ENCODE peak calls at places on chromosomes 4 and X, in five cellular contexts. P is thoracic aorta, O is uterus, S is pancreas, U is ovary. B is an unnamed sample. For H3K4me1, the result is how much of the 10 kb centered on the place peaks cover.

GRCh38 chr4:55758570-55758969 is 61.0 kb upstream of the EXOC1L start:
- DNase-seq in U (no peak), S (no peak), P (no peak), O (no peak), B (no peak)

GRCh38 chr4:172982151-172982590 is 186.4 kb upstream of the GALNT7 start:
- DNase-seq in U (no peak), P (peak), O (peak), S (no peak), B (no peak)

GRCh38 chr4:2935762-2936743 is 27.2 kb downstream of the NOP14 start:
- DNase-seq in U (no peak), O (no peak), S (peak), P (peak), B (peak)

GRCh38 chr4:156534205-156534604 is 437.4 kb downstream of the PDGFC start:
- DNase-seq in S (no peak), U (no peak), P (no peak), O (no peak), B (no peak)

GRCh38 chr4:139853309-139853708 is 187.7 kb downstream of the MGST2 start:
- DNase-seq in S (no peak), O (no peak), U (no peak), P (no peak), B (no peak)

GRCh38 chrX:131227608-131228007 is 61.5 kb downstream of the IGSF1 start:
- DNase-seq in U (no peak), P (no peak), O (no peak), S (no peak), B (no peak)

GRCh38 chr4:17063870-17064269 is 165.4 kb upstream of the LDB2 start:
- DNase-seq in U (no peak), P (no peak), O (no peak), S (no peak), B (no peak)

GRCh38 chrX:134803060-134803459 is 144.8 kb upstream of the PLAC1 start:
- DNase-seq in O (no peak), U (no peak), P (no peak), S (no peak), B (no peak)

GRCh38 chr4:28444886-28445496 is 1584.3 kb downstream of the STIM2 start:
- DNase-seq in S (no peak), P (no peak), U (no peak), O (no peak), B (no peak)

GRCh38 chr4:113316879-113317278 is 267.4 kb downstream of the ANK2 start:
- DNase-seq in O (no peak), U (no peak), P (no peak), S (no peak), B (no peak)

GRCh38 chr4:113312529-113312928 is 263.1 kb downstream of the ANK2 start:
- DNase-seq in P (no peak), S (no peak), O (no peak), U (no peak), B (no peak)

GRCh38 chr4:113317523-113317922 is 268.1 kb downstream of the ANK2 start:
- DNase-seq in O (no peak), S (no peak), P (no peak), U (no peak), B (no peak)
- TF ChIP-seq CTCF in O (no peak), S (no peak), P (no peak), U (no peak), B (no peak)

DNA sequence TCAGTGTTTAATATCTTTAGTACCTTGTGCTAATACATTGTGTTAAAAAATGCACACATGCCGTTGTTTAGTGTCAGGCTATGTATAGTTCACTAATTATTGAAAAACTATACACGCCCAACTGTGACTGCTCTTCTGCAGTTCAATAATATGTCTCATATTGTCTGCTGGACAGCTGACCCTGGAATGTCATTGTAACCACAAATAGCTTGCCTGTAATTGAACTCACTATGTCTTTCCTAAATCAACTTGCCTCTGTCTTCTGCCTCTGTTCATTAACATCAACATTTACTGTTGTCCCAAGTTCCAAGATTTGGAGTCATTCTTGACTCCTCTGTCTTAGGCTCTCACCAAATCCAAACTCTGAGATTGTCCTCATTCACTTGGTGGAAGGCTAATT is 114.6 kb downstream of the TMA16 start:
- DNase-seq in P (no peak), U (no peak), S (no peak), O (no peak), B (no peak)
- H3K4me3 ChIP-seq in P (peak), U (no peak), S (no peak), O (no peak), B (no peak)

DNA sequence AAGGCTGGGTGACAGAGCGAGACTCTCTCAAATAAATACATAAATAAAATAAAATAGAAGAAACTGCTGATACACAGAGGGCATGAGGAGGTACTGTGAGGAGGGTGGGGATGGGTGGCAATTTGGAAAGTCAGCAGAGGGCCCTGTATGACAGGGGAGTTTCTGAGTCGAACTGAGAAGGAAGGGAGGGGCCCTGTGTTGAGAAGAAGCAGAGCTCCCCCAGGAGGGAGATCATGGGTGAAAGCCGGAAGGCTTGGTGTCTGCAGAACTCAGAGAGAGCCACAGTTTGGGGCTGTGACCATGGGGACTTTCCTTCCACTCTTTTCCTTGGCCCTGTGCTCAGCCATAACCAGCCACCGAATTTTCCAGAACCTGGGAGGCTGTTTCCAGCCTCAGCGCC is 24.8 kb upstream of the AFAP1 start:
- DNase-seq in S (no peak), P (no peak), O (no peak), U (no peak), B (no peak)
- H3K4me1 ChIP-seq in S (under half), P (under half), O (under half), U (under half), B (under half)

GRCh38 chrX:54978448-54978847 is 15.5 kb downstream of the PFKFB1 start:
- DNase-seq in O (no peak), P (no peak), U (no peak), S (no peak), B (no peak)
- TF ChIP-seq CTCF in O (no peak), P (no peak), U (no peak), S (no peak), B (no peak)

DNA sequence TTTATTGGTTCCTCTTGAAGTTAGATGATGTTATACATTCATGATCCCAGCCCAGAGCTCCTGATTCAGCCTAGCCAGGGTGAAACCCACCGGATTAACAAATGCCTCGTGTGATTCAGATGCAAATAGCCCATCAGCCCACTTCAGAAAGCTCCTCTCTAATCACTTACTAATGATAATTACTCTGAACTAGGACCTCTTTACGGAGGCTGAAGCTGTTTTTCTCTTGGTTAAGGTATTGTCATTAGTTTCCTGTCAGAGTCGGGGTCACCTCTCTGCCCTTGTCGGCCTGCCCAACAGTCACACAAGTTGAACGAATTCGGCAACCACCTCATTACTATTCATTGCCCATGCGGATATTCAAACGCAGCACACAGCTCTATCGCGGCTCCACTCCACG is 36.6 kb downstream of the ZFP42 start:
- DNase-seq in S (no peak), P (no peak), U (no peak), O (no peak), B (no peak)
- H3K4me3 ChIP-seq in S (no peak), P (no peak), U (no peak), O (no peak), B (no peak)

B was measured in upper lobe of right lung.